ENCODE peak calls at places on chromosome 5, in seven cellular contexts. K is heart left ventricle, Y is sigmoid colon, B is stomach, L is body of pancreas, S is A549, H is astrocyte of the spinal cord. F is an unnamed sample.

GRCh38 chr5:149687789-149688188 is 42.3 kb upstream of the PPARGC1B start:
- DNase-seq in K (no peak), L (no peak), H (no peak), B (no peak), S (no peak), Y (no peak), F (no peak)

GRCh38 chr5:136061630-136062381 is 33.0 kb downstream of the TGFBI start:
- DNase-seq in Y (no peak), H (no peak), S (no peak), L (no peak), B (no peak), K (no peak), F (no peak)

GRCh38 chr5:102211165-102211564 is 84.9 kb downstream of the SLCO4C1 start:
- DNase-seq in H (no peak), S (no peak), B (no peak), L (no peak), Y (no peak), K (no peak), F (no peak)

GRCh38 chr5:53431665-53432064 is 48.8 kb upstream of the FST start:
- DNase-seq in S (no peak), B (no peak), Y (no peak), L (no peak), H (no peak), K (no peak), F (no peak)

GRCh38 chr5:161960314-161960713 is 107.3 kb upstream of the GABRG2 start:
- DNase-seq in Y (no peak), H (no peak), L (no peak), B (no peak), S (no peak), K (no peak), F (no peak)

GRCh38 chr5:141338538-141339306 is at the start of gene PCDHGA2:
- DNase-seq in H (peak; percentile 67), Y (no peak), L (no peak), S (peak; percentile 24), K (peak; percentile 52), B (no peak), F (no peak)

GRCh38 chr5:158953929-158954534 is 145.7 kb downstream of the EBF1 start:
- DNase-seq in Y (no peak), K (no peak), H (no peak), L (no peak), B (no peak), S (no peak), F (no peak)

GRCh38 chr5:106314221-106314824 is 1356.4 kb downstream of the EFNA5 start:
- DNase-seq in S (no peak), L (no peak), K (no peak), B (no peak), H (peak; percentile 19), Y (no peak), F (no peak)

GRCh38 chr5:61018102-61018501 is 73.1 kb downstream of the NDUFAF2 start:
- DNase-seq in B (no peak), L (no peak), K (no peak), S (no peak), Y (no peak), H (peak; percentile 30), F (no peak)

GRCh38 chr5:58188287-58188651 is 271.6 kb downstream of the PLK2 start:
- DNase-seq in B (no peak), K (no peak), S (peak; percentile 73), L (no peak), H (peak; percentile 56), Y (no peak), F (no peak)

GRCh38 chr5:170971-171800 is 20.1 kb upstream of the LRRC14B start:
- DNase-seq in L (no peak), B (no peak), K (no peak), S (no peak), H (no peak), Y (peak; percentile 55), F (peak; percentile 89)

GRCh38 chr5:134427540-134428041 is 15.9 kb upstream of the CDKN2AIPNL start:
- DNase-seq in L (no peak), K (no peak), S (no peak), B (no peak), Y (no peak), H (no peak), F (no peak)

GRCh38 chr5:7419846-7420245 is 23.9 kb downstream of the ADCY2 start:
- DNase-seq in L (no peak), K (no peak), S (no peak), Y (no peak), H (no peak), B (no peak), F (no peak)

GRCh38 chr5:11733840-11734192 is 170.4 kb downstream of the CTNND2 start:
- DNase-seq in K (no peak), Y (no peak), H (no peak), S (no peak), L (no peak), B (no peak), F (no peak)

GRCh38 chr5:17132444-17133083 is 84.9 kb upstream of the BASP1 start:
- DNase-seq in Y (no peak), L (no peak), K (no peak), B (no peak), S (peak; percentile 48), H (peak; percentile 54), F (no peak)

GRCh38 chr5:35617435-35618296 is at the start of gene SPEF2:
- DNase-seq in S (peak; percentile 81), K (peak; percentile 81), B (peak; percentile 82), Y (peak; percentile 87), L (peak; percentile 89), H (peak; percentile 91), F (peak; percentile 87)

GRCh38 chr5:140349244-140349643 is 2.8 kb upstream of the HBEGF start:
- DNase-seq in B (peak; percentile 46), K (no peak), Y (no peak), H (no peak), S (no peak), L (no peak), F (no peak)

GRCh38 chr5:72623936-72624335 is 116.7 kb upstream of the ZNF366 start:
- DNase-seq in H (no peak), S (no peak), Y (no peak), K (no peak), B (no peak), L (no peak), F (no peak)

GRCh38 chr5:158802941-158803341 is 296.8 kb downstream of the EBF1 start:
- DNase-seq in Y (no peak), L (no peak), B (no peak), K (no peak), H (peak; percentile 6), S (no peak), F (no peak)

GRCh38 chr5:178547753-178548415 is 42.3 kb downstream of the COL23A1 start:
- DNase-seq in L (no peak), H (no peak), Y (peak; percentile 52), K (no peak), B (no peak), S (no peak), F (no peak)

GRCh38 chr5:112232651-112233050 is 186.4 kb downstream of the EPB41L4A start:
- DNase-seq in S (no peak), H (no peak), L (no peak), K (no peak), Y (no peak), B (no peak), F (no peak)

GRCh38 chr5:68376931-68377330 is 161.4 kb downstream of the PIK3R1 start:
- DNase-seq in K (no peak), H (no peak), B (no peak), S (no peak), Y (no peak), L (no peak), F (no peak)

GRCh38 chr5:37886207-37886905 is 46.5 kb upstream of the GDNF start:
- DNase-seq in H (no peak), S (no peak), K (no peak), L (no peak), B (no peak), Y (no peak), F (peak; percentile 51)

GRCh38 chr5:14580037-14581034 is 1.3 kb upstream of the OTULINL start:
- DNase-seq in S (no peak), Y (no peak), H (no peak), K (no peak), L (no peak), B (no peak), F (no peak)

GRCh38 chr5:146441896-146442295 is 5.2 kb upstream of the TCERG1 start:
- DNase-seq in Y (no peak), L (no peak), B (no peak), S (no peak), K (no peak), H (no peak), F (no peak)

GRCh38 chr5:77844408-77845272 is 68.5 kb upstream of the TBCA start:
- DNase-seq in K (no peak), L (no peak), B (no peak), S (no peak), Y (no peak), H (no peak), F (peak; percentile 22)
- TF ChIP-seq CTCF in K (peak; percentile 33), L (no peak), B (no peak), S (no peak), Y (no peak), H (peak; percentile 40), F (no peak)

DNA sequence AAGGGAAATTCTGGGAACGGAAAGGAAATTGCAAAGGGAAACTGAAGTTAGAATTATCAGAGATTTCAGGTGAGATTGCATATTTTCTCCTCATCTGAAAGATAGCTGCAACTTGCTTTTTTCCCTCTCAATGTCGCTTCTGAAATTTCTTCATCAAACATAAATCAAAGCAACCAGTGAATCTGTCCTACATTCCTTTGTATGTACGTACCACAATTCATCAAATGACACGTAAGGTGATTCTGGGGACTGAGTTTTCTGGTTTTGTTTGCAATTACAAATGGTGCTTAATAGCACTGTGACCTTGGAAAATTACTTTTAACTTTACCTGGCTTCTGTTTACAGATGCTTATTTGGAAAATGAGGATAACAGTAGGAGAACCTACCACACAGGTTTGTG is 21.9 kb upstream of the CNOT6 start:
- DNase-seq in H (no peak), Y (no peak), L (no peak), B (no peak), K (no peak), S (no peak), F (no peak)
- TF ChIP-seq CTCF in H (no peak), Y (no peak), L (no peak), B (no peak), K (no peak), S (no peak), F (no peak)

GRCh38 chr5:153746440-153746839 is 256.0 kb downstream of the GRIA1 start:
- DNase-seq in Y (no peak), K (no peak), S (no peak), H (no peak), L (no peak), B (no peak), F (no peak)

GRCh38 chr5:153752890-153753289 is 262.4 kb downstream of the GRIA1 start:
- DNase-seq in Y (no peak), L (no peak), K (no peak), H (no peak), S (no peak), B (no peak), F (no peak)

GRCh38 chr5:153753645-153754432 is 263.4 kb downstream of the GRIA1 start:
- DNase-seq in S (no peak), Y (no peak), B (no peak), H (no peak), L (no peak), K (no peak), F (no peak)

GRCh38 chr5:153748823-153749222 is 258.4 kb downstream of the GRIA1 start:
- DNase-seq in Y (no peak), H (no peak), B (no peak), K (no peak), S (no peak), L (no peak), F (no peak)

GRCh38 chr5:153749941-153750340 is 259.5 kb downstream of the GRIA1 start:
- DNase-seq in H (no peak), B (no peak), K (no peak), Y (no peak), S (no peak), L (no peak), F (no peak)
- TF ChIP-seq CTCF in H (no peak), B (no peak), K (no peak), Y (no peak), S (no peak), L (no peak), F (no peak)

GRCh38 chr5:120886351-120886860 is 422.3 kb downstream of the PRR16 start:
- DNase-seq in K (no peak), H (no peak), B (no peak), L (no peak), S (no peak), Y (no peak), F (no peak)
- TF ChIP-seq CTCF in K (no peak), H (no peak), B (no peak), L (no peak), S (no peak), Y (no peak), F (no peak)